ENCODE peak calls at places on chromosome 6, in six cellular contexts. One of them, this sample, is unnamed.

GRCh38 chr6:49913656-49914055 is 47.3 kb upstream of the CRISP1 start:
- DNase-seq in pancreas: no peak
- DNase-seq in progenitor cell of endocrine pancreas: no peak
- DNase-seq in OCI-M1: no peak
- DNase-seq in nephron progenitor cell: no peak
- DNase-seq in EH: no peak
- DNase-seq in this sample: no peak

GRCh38 chr6:11251553-11252358 is 19.3 kb upstream of the NEDD9 start:
- DNase-seq in OCI-M1: no peak
- DNase-seq in EH: peak; percentile 75
- DNase-seq in nephron progenitor cell: no peak
- DNase-seq in progenitor cell of endocrine pancreas: no peak
- DNase-seq in pancreas: peak; percentile 66
- DNase-seq in this sample: no peak

GRCh38 chr6:133368664-133369063 is 127.5 kb downstream of the EYA4 start:
- DNase-seq in nephron progenitor cell: no peak
- DNase-seq in OCI-M1: peak; percentile 28
- DNase-seq in EH: no peak
- DNase-seq in progenitor cell of endocrine pancreas: no peak
- DNase-seq in pancreas: no peak
- DNase-seq in this sample: no peak

GRCh38 chr6:145055567-145055966 is 679.8 kb downstream of the EPM2A start:
- DNase-seq in pancreas: no peak
- DNase-seq in EH: no peak
- DNase-seq in OCI-M1: no peak
- DNase-seq in progenitor cell of endocrine pancreas: no peak
- DNase-seq in nephron progenitor cell: no peak
- DNase-seq in this sample: no peak

GRCh38 chr6:3977875-3978711 is 100.8 kb downstream of the FAM217A start:
- DNase-seq in EH: peak; percentile 95
- DNase-seq in progenitor cell of endocrine pancreas: no peak
- DNase-seq in pancreas: peak; percentile 16
- DNase-seq in nephron progenitor cell: peak; percentile 16
- DNase-seq in OCI-M1: peak; percentile 89
- DNase-seq in this sample: peak; percentile 65

GRCh38 chr6:17269840-17270239 is 11.3 kb upstream of the RBM24 start:
- DNase-seq in progenitor cell of endocrine pancreas: no peak
- DNase-seq in EH: peak; percentile 94
- DNase-seq in pancreas: no peak
- DNase-seq in OCI-M1: no peak
- DNase-seq in nephron progenitor cell: no peak
- DNase-seq in this sample: no peak

GRCh38 chr6:142635130-142635529 is 309.8 kb downstream of the HIVEP2 start:
- DNase-seq in OCI-M1: no peak
- DNase-seq in EH: peak; percentile 66
- DNase-seq in nephron progenitor cell: no peak
- DNase-seq in pancreas: no peak
- DNase-seq in progenitor cell of endocrine pancreas: no peak
- DNase-seq in this sample: no peak

GRCh38 chr6:37936909-37937308 is 117.4 kb downstream of the ZFAND3 start:
- DNase-seq in progenitor cell of endocrine pancreas: no peak
- DNase-seq in EH: peak; percentile 10
- DNase-seq in pancreas: no peak
- DNase-seq in OCI-M1: peak; percentile 9
- DNase-seq in nephron progenitor cell: no peak
- DNase-seq in this sample: no peak

GRCh38 chr6:85186546-85187170 is 263.2 kb upstream of the NT5E start:
- DNase-seq in OCI-M1: no peak
- DNase-seq in nephron progenitor cell: no peak
- DNase-seq in progenitor cell of endocrine pancreas: no peak
- DNase-seq in pancreas: no peak
- DNase-seq in EH: peak; percentile 27
- DNase-seq in this sample: no peak

GRCh38 chr6:72619883-72620696 is 1.8 kb upstream of the KCNQ5 start:
- DNase-seq in EH: peak; percentile 56
- DNase-seq in pancreas: peak; percentile 25
- DNase-seq in progenitor cell of endocrine pancreas: peak; percentile 14
- DNase-seq in OCI-M1: peak; percentile 81
- DNase-seq in nephron progenitor cell: peak; percentile 54
- DNase-seq in this sample: peak; percentile 25

GRCh38 chr6:169830876-169831275 is 79.5 kb downstream of the ERMARD start:
- DNase-seq in pancreas: peak; percentile 15
- DNase-seq in OCI-M1: no peak
- DNase-seq in nephron progenitor cell: no peak
- DNase-seq in progenitor cell of endocrine pancreas: no peak
- DNase-seq in EH: no peak
- DNase-seq in this sample: no peak

GRCh38 chr6:169933839-169934698 is 182.6 kb downstream of the ERMARD start:
- DNase-seq in OCI-M1: no peak
- DNase-seq in EH: no peak
- DNase-seq in nephron progenitor cell: no peak
- DNase-seq in progenitor cell of endocrine pancreas: no peak
- DNase-seq in pancreas: peak; percentile 94
- DNase-seq in this sample: no peak

GRCh38 chr6:128806274-128806673 is 76.7 kb upstream of the LAMA2 start:
- DNase-seq in nephron progenitor cell: no peak
- DNase-seq in OCI-M1: peak; percentile 19
- DNase-seq in pancreas: no peak
- DNase-seq in EH: peak; percentile 3
- DNase-seq in progenitor cell of endocrine pancreas: no peak
- DNase-seq in this sample: no peak

GRCh38 chr6:766625-767024 is 73.7 kb upstream of the EXOC2 start:
- DNase-seq in EH: peak; percentile 13
- DNase-seq in pancreas: no peak
- DNase-seq in OCI-M1: peak; percentile 19
- DNase-seq in progenitor cell of endocrine pancreas: no peak
- DNase-seq in nephron progenitor cell: no peak
- DNase-seq in this sample: no peak

GRCh38 chr6:164502838-164503237 is 806.6 kb downstream of the C6orf118 start:
- DNase-seq in EH: no peak
- DNase-seq in progenitor cell of endocrine pancreas: no peak
- DNase-seq in pancreas: no peak
- DNase-seq in nephron progenitor cell: no peak
- DNase-seq in OCI-M1: peak; percentile 45
- DNase-seq in this sample: no peak

This sample was measured in erythroblast.